ENCODE peak calls at places on chromosomes 3 and 15, in nine cellular contexts. K is naive thymus-derived CD4-positive, alpha-beta T cell; S is colonic mucosa; Z is pancreas; X is SK-N-SH; D is astrocyte; E is A673; U is Peyer's patch; I is left lung. J is an unnamed sample. For H3K27me3 and H3K36me3, the result is how much of the 10 kb centered on the place peaks cover.

GRCh38 chr15:29904731-29905417 is 82.6 kb upstream of the TJP1 start:
- DNase-seq in X (no peak), E (no peak), S (no peak), Z (no peak), K (no peak), D (no peak), U (no peak), I (no peak), J (no peak)

GRCh38 chr15:55784284-55784683 is 41.3 kb upstream of the PRTG start:
- DNase-seq in I (no peak), K (no peak), U (no peak), E (no peak), D (peak), Z (no peak), X (no peak), S (no peak), J (no peak)

GRCh38 chr15:48722764-48723661 is 77.5 kb upstream of the FBN1 start:
- DNase-seq in E (no peak), K (no peak), U (no peak), I (no peak), S (no peak), Z (no peak), D (peak), X (no peak), J (no peak)

GRCh38 chr3:53817211-53817610 is 29.0 kb downstream of the CHDH start:
- DNase-seq in I (no peak), D (no peak), S (no peak), K (no peak), U (no peak), E (no peak), Z (no peak), X (no peak), J (no peak)

GRCh38 chr3:97896547-97896946 is 74.7 kb downstream of the CRYBG3 start:
- DNase-seq in X (no peak), U (no peak), E (peak), K (no peak), I (no peak), Z (no peak), D (no peak), S (no peak), J (no peak)

GRCh38 chr15:69468241-69469121 is 15.9 kb downstream of the RPLP1 start:
- DNase-seq in K (peak), E (no peak), X (peak), U (peak), Z (no peak), I (peak), D (peak), S (peak), J (no peak)

GRCh38 chr3:66898155-66898554 is 100.0 kb upstream of the KBTBD8 start:
- DNase-seq in D (no peak), U (no peak), E (no peak), S (no peak), K (no peak), I (no peak), Z (no peak), X (no peak), J (no peak)

GRCh38 chr15:52018693-52019393 is at the start of gene MAPK6:
- DNase-seq in D (peak), E (peak), X (peak), Z (peak), S (peak), U (peak), K (peak), I (peak), J (peak)

GRCh38 chr15:96869122-96869521 is 538.6 kb downstream of the NR2F2 start:
- DNase-seq in I (no peak), D (no peak), K (no peak), X (no peak), E (peak), U (no peak), Z (no peak), S (no peak), J (no peak)

GRCh38 chr3:81782585-81782984 is 21.1 kb upstream of the GBE1 start:
- DNase-seq in S (no peak), D (no peak), U (no peak), Z (no peak), X (no peak), I (no peak), K (no peak), E (no peak), J (no peak)

GRCh38 chr15:45168286-45168685 is 19.5 kb downstream of the SHF start:
- DNase-seq in S (no peak), U (no peak), Z (no peak), I (no peak), K (no peak), E (no peak), X (no peak), D (no peak), J (no peak)

GRCh38 chr3:49415931-49416601 is 3.8 kb downstream of the TCTA start:
- DNase-seq in E (no peak), X (no peak), D (no peak), S (no peak), U (peak), K (peak), Z (no peak), I (peak), J (no peak)

GRCh38 chr3:127043041-127043641 is 60.2 kb downstream of the PLXNA1 start:
- DNase-seq in I (peak), K (no peak), E (no peak), Z (peak), U (no peak), S (no peak), D (peak), X (no peak), J (peak)

GRCh38 chr15:68271854-68272471 is 5.6 kb upstream of the FEM1B start:
- DNase-seq in U (no peak), I (no peak), Z (no peak), E (no peak), K (no peak), D (peak), S (no peak), X (peak), J (peak)

GRCh38 chr3:152658977-152659376 is 176.0 kb upstream of the P2RY1 start:
- DNase-seq in U (no peak), I (no peak), Z (no peak), D (no peak), X (no peak), S (no peak), K (no peak), E (no peak), J (no peak)

DNA sequence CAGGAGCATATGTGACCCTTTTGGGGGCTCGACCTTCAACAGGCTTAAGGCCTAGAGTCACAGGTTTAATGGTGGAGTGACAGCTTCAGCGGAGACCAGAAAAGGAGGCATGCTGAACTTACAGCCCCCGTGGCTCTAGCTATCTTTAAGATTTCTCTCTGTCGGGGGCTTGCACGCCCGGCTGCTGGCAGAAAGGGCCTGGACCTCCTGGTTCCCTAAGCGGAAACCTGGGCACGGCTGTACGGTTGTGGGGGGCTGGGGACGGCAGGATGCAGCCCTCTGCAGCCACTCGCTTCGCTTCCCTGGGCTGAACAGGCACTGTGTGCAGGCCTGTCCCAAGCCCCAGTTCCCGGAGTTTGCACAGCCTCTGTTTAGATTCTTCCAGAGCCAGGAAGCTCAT is 513 bp upstream of the CACNA2D2 start:
- DNase-seq in D (no peak), E (no peak), S (no peak), X (no peak), K (no peak), I (no peak), U (no peak), Z (no peak), J (no peak)
- H3K4me3 ChIP-seq in D (no peak), E (peak), S (no peak), X (no peak), K (peak), I (peak), U (peak), Z (peak), J (peak)

DNA sequence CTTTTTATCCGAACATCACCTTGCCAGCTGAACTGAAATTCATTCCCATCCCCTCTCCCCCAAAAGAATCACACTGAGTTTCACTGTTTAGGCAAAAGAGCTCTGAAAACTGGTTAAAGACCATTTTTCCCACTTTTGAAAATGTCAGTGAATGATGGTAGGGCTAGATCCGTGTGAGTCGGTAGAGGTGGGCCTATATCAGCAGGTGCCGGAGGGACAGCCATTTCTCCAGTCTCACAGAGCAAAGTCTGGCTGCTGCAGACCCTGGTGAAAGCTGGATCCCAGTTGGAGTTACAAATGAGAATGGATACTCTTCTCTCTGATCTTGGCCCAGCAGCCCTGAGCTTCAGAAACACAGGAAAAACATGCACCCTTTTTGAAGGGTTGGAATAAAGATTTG is 10.9 kb downstream of the ENTPD3 start:
- DNase-seq in S (no peak), I (no peak), X (no peak), Z (no peak), E (no peak), K (no peak), U (no peak), D (no peak), J (no peak)
- H3K27me3 ChIP-seq in S (under half), I (under half), X (under half), Z (under half), E (under half), K (under half), U (under half), D (under half), J (under half)

GRCh38 chr15:95162967-95163531 is 931.7 kb downstream of the MCTP2 start:
- DNase-seq in I (no peak), X (no peak), S (no peak), Z (no peak), D (peak), E (no peak), U (no peak), K (no peak), J (no peak)
- H3K36me3 ChIP-seq in I (under half), X (under half), S (under half), Z (under half), D (under half), E (under half), U (under half), K (under half), J (under half)

GRCh38 chr3:14228611-14229470 is 50.2 kb downstream of the LSM3 start:
- DNase-seq in K (no peak), U (no peak), X (no peak), S (peak), I (no peak), Z (no peak), D (no peak), E (no peak), J (no peak)
- H3K4me3 ChIP-seq in K (no peak), U (no peak), X (no peak), S (no peak), I (no peak), Z (no peak), D (no peak), E (no peak), J (no peak)